ENCODE peak calls at places on chromosomes 13 and 19, in five cellular contexts. S is testis, M is upper lobe of left lung, G is lower leg skin, I is HCT116. N is an unnamed sample.

GRCh38 chr13:30841161-30841560 is 64.9 kb upstream of the MEDAG start:
- DNase-seq in S (no peak), M (no peak), G (no peak), I (no peak), N (no peak)

GRCh38 chr19:41862445-41862986 is 2.5 kb downstream of the RPS19 start:
- DNase-seq in S (no peak), M (no peak), G (no peak), I (no peak), N (no peak)

GRCh38 chr13:30308548-30308947 is 1.2 kb upstream of the KATNAL1 start:
- DNase-seq in S (no peak), M (peak; percentile 84), G (no peak), I (no peak), N (peak; percentile 75)

GRCh38 chr13:99605417-99606321 is 104.4 kb downstream of the TM9SF2 start:
- DNase-seq in S (peak; percentile 61), M (peak; percentile 61), G (peak; percentile 27), I (peak; percentile 16), N (peak; percentile 69)

GRCh38 chr13:80524447-80525215 is 183.7 kb upstream of the SPRY2 start:
- DNase-seq in S (no peak), M (no peak), G (no peak), I (peak; percentile 15), N (no peak)

GRCh38 chr19:31223805-31224534 is 125.3 kb downstream of the TSHZ3 start:
- DNase-seq in S (no peak), M (no peak), G (no peak), I (no peak), N (no peak)

GRCh38 chr13:110138009-110138699 is 168.8 kb downstream of the COL4A1 start:
- DNase-seq in S (peak; percentile 53), M (peak; percentile 76), G (peak; percentile 50), I (peak; percentile 36), N (peak; percentile 96)

GRCh38 chr13:64078025-64078424 is 2662.4 kb upstream of the PCDH20 start:
- DNase-seq in S (peak; percentile 48), M (no peak), G (no peak), I (no peak), N (no peak)

GRCh38 chr19:7292950-7293794 is 1.0 kb downstream of the INSR start:
- DNase-seq in S (peak; percentile 20), M (peak; percentile 35), G (no peak), I (no peak), N (peak; percentile 60)

GRCh38 chr19:7292352-7292949 is 1.8 kb downstream of the INSR start:
- DNase-seq in S (no peak), M (no peak), G (no peak), I (no peak), N (peak; percentile 41)

GRCh38 chr19:7295912-7296486 is 1.8 kb upstream of the INSR start:
- DNase-seq in S (no peak), M (no peak), G (no peak), I (no peak), N (no peak)

GRCh38 chr19:7293795-7294570 is at the start of gene INSR:
- DNase-seq in S (peak; percentile 87), M (peak; percentile 84), G (peak; percentile 80), I (peak; percentile 75), N (peak; percentile 96)

DNA sequence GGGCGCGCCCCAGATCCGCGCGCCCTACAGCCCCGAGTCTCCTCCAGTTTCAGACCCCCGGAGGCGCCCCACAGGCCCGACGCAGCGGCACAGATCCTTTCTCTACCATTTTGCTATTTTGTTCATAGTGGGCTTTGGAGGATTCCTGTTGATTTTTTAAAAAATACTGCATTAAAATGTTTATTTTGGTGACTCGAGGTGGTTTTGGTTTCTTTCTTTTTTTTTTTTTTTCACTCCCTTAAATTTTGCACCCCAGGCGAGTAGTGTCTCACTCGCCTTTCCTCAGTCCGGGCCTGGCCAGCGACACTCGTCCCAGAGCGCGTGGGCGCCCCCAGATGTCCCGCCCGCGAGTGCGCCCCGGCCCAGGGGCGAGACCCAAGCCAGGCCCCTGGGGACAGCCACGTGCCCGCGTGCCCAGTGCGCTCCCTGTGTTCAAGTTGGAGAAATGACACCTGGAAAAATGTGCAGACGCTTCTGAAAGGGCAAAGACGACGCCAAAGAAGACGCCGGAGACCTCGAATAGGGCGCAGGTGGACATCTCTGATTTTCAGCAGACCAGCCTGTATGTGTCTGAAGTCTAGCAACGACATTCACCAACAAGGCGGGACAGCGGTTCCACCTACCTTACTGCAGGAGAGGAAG is 478 bp upstream of the INSR start:
- DNase-seq in S (peak; percentile 78), M (peak; percentile 82), G (peak; percentile 63), I (peak; percentile 75), N (peak; percentile 90)
- TF ChIP-seq CTCF in S (peak; percentile 30), M (peak; percentile 49), G (no peak), I (peak; percentile 46), N (peak; percentile 38)

GRCh38 chr19:12665281-12665573 is 1.3 kb downstream of the MAN2B1 start:
- DNase-seq in S (no peak), M (peak; percentile 84), G (peak; percentile 64), I (no peak), N (peak; percentile 94)

GRCh38 chr19:12665646-12666304 is 767 bp downstream of the MAN2B1 start:
- DNase-seq in S (no peak), M (peak; percentile 27), G (no peak), I (no peak), N (peak; percentile 36)

GRCh38 chr19:12664406-12665280 is 1.9 kb downstream of the MAN2B1 start:
- DNase-seq in S (no peak), M (no peak), G (no peak), I (no peak), N (peak; percentile 67)

GRCh38 chr19:12667903-12668302 is 1.3 kb downstream of the WDR83 start:
- DNase-seq in S (no peak), M (no peak), G (no peak), I (no peak), N (no peak)

DNA sequence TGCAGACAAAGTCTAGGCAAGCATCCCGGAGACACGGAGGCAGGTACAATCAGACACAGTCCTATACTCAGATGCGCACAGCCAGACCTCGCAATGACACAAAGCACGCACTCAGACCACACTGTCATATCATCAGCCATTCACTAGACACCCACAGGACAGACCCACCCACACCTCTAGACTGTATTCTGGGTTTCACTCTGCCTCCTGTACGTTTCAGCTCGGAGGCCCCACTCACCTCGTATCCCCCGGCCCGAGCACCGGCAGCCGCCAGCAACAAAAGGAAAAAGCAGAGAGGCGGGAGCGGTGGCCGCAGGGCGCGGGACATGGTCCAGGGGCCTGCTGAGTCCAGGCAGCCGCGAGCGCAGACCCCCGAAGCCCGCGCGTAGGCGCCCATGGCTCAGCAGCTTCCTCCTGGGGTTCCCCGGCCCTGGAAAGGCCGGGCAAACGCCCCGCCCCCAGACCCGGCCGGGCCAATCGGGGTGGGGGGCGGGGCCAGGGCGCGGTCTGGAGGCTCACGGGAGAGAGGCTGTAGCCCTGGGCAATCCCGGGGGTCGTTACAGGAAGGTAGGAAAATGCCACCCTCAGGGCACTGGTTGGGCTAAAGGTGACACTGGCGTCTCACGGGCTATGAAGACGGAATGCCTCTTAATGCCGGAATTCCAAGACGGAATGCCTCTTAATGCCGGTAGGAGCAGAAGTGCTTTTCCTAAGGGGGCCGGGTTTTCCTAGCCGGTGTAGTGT is at the start of the genes MAN2B1 and WDR83:
- DNase-seq in S (peak; percentile 76), M (peak; percentile 82), G (peak; percentile 63), I (no peak), N (peak; percentile 82)
- TF ChIP-seq POLR2A in S (no peak), M (peak; percentile 65), G (no peak), I (no peak), N (peak; percentile 61)

DNA sequence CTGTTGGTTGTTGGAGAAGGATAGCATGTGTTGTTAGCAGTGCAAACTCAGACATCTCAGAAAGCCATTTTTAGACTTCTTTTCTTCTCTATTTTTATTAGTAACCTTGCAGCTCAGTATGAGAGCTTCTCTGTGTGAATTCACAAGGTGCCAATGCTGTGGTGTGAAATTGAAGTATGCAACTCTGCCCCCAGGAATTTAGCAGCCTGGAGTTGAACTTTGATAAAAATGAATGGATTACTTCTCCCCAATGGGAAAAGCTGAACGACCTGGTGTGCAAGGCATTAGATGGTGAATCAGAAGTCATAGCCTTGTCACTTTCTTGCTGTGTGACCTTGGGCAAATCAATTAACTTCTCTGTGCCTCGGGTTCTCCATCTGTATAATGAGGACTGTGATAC is 512.3 kb upstream of the PCDH9 start:
- DNase-seq in S (no peak), M (no peak), G (no peak), I (no peak), N (no peak)
- TF ChIP-seq CTCF in S (no peak), M (no peak), G (no peak), I (no peak), N (no peak)

DNA sequence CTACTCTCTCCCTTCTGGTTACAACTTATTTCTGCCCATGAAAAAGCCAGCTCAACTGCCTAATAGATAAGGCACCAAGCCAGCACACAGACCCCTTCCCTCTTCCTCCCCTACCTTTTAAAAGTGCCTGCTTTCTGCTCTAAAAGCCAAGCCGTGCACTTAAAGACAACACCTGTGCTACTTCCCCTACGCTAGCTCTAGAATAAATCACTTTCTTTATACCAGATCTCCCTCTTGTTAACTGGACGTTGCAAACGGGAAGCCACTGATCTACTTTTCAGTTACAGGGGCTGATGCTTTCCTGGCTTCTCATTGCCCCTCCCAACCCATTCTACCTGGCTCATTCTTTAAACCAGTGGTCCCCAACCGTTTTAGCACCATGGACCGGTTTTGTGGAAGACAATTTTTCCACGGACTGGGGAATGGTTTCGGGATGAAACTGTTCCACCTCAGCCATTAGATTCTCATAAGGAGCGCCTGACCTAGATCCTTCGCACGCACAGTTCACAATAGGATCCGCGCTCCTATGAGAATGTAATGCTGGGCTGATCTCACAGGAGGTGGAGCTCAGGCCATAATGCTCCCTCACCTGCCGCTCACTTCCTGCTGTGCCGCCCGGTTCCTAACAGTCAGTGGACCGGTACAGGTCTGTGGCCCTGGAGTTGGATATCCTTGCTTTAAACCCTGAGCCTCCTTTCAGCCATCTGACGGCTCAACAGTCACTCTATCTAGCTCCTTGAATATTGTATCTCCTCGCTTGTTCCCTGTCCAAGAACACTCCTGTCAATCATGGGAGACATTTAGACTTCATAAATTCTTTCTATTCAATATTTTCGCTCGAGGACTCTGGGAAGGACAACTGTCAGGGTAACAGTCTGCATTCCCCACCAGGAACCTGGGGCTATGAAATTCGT is 839 bp upstream of the ZNF223 start:
- DNase-seq in S (peak; percentile 43), M (peak; percentile 31), G (no peak), I (no peak), N (no peak)
- TF ChIP-seq POLR2A in S (no peak), M (no peak), G (no peak), I (no peak), N (no peak)

DNA sequence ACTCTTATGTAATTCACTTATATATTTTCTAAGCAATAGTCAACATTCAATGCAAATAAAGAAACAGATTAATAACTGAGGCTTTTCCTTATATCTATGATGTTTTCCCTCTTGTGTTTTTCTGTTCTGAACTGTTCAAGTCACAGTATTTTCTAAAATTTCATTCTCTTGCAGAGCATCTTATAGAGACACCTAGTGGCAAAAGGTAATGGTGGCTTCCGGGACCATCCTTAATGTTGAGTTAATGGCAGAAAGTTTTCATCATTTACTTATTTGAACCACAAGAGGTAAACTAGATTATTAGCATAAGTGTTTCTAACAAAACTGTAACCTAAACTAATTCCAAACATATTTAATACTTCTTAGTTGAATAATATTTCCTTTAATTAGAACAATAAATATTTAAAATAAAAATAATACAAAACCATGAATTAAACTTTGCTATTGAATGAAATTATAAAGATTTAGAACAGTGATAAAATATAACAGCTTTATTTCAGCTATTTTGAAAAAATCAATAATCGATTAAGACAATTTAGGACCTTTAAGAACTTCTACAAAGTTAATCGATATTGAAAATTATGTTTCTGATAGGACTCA is 1.7 kb upstream of the SLITRK5 start:
- DNase-seq in S (no peak), M (no peak), G (no peak), I (no peak), N (peak; percentile 54)
- TF ChIP-seq CTCF in S (peak; percentile 25), M (no peak), G (no peak), I (peak; percentile 55), N (peak; percentile 61)

N was measured in NB4.